ENCODE peak calls at places on chromosomes 2 and 18, in nine cellular contexts. B is astrocyte of the cerebellum; E is NCI-H774; I is AG10803; R is upper lobe of left lung; T is AG09319; D is nephron progenitor cell; Z is naive thymus-derived CD4-positive, alpha-beta T cell; L is activated CD8-positive, alpha-beta memory T cell treated with anti-CD3 and anti-CD28 coated beads for 24 hours. P is an unnamed sample.

GRCh38 chr2:217588266-217588665 is 414.5 kb downstream of the TNS1 start:
- DNase-seq in B (no peak), E (no peak), I (no peak), R (no peak), T (no peak), D (no peak), Z (no peak), L (no peak), P (no peak)

GRCh38 chr2:10305715-10306114 is 3.0 kb downstream of the HPCAL1 start:
- DNase-seq in B (no peak), E (no peak), I (no peak), R (peak), T (no peak), D (peak), Z (peak), L (no peak), P (no peak)

GRCh38 chr2:138421971-138422335 is 79.6 kb upstream of the SPOPL start:
- DNase-seq in B (peak), E (no peak), I (peak), R (peak), T (peak), D (no peak), Z (no peak), L (no peak), P (no peak)

GRCh38 chr2:106531676-106532075 is 44.5 kb downstream of the CD8B2 start:
- DNase-seq in B (no peak), E (no peak), I (no peak), R (no peak), T (no peak), D (no peak), Z (no peak), L (no peak), P (no peak)

GRCh38 chr2:70984576-70985282 is 6.3 kb downstream of the ANKRD53 start:
- DNase-seq in B (no peak), E (no peak), I (peak), R (peak), T (no peak), D (peak), Z (peak), L (peak), P (no peak)

GRCh38 chr18:32906506-32907214 is 133.8 kb upstream of the KLHL14 start:
- DNase-seq in B (no peak), E (no peak), I (no peak), R (no peak), T (no peak), D (no peak), Z (no peak), L (no peak), P (no peak)

GRCh38 chr2:203533696-203534471 is 1.2 kb downstream of the RAPH1 start:
- DNase-seq in B (peak), E (no peak), I (peak), R (no peak), T (no peak), D (peak), Z (peak), L (no peak), P (no peak)

GRCh38 chr2:147345246-147345645 is 499.6 kb upstream of the ACVR2A start:
- DNase-seq in B (no peak), E (no peak), I (peak), R (no peak), T (no peak), D (no peak), Z (no peak), L (no peak), P (no peak)

GRCh38 chr2:133411857-133412256 is 156.4 kb downstream of the NCKAP5 start:
- DNase-seq in B (no peak), E (no peak), I (no peak), R (no peak), T (no peak), D (peak), Z (no peak), L (no peak), P (peak)

GRCh38 chr2:236745420-236746210 is 176.0 kb downstream of the ACKR3 start:
- DNase-seq in B (peak), E (no peak), I (peak), R (no peak), T (peak), D (no peak), Z (no peak), L (no peak), P (no peak)

GRCh38 chr2:68553098-68553497 is 85.7 kb downstream of the APLF start:
- DNase-seq in B (no peak), E (no peak), I (no peak), R (no peak), T (no peak), D (no peak), Z (no peak), L (no peak), P (no peak)

GRCh38 chr2:127218843-127219715 is 1.0 kb downstream of the CYP27C1 start:
- DNase-seq in B (no peak), E (no peak), I (no peak), R (no peak), T (no peak), D (peak), Z (no peak), L (no peak), P (no peak)

GRCh38 chr2:128169933-128170709 is 79.1 kb downstream of the UGGT1 start:
- DNase-seq in B (no peak), E (no peak), I (no peak), R (no peak), T (no peak), D (no peak), Z (no peak), L (no peak), P (no peak)

GRCh38 chr2:30569991-30570390 is 122.9 kb downstream of the LCLAT1 start:
- DNase-seq in B (no peak), E (no peak), I (peak), R (no peak), T (no peak), D (no peak), Z (no peak), L (no peak), P (no peak)

GRCh38 chr2:163800889-163801498 is 65.2 kb upstream of the FIGN start:
- DNase-seq in B (peak), E (peak), I (peak), R (no peak), T (no peak), D (peak), Z (no peak), L (no peak), P (no peak)

GRCh38 chr2:16293871-16294270 is 353.5 kb downstream of the MYCN start:
- DNase-seq in B (no peak), E (no peak), I (no peak), R (no peak), T (no peak), D (no peak), Z (no peak), L (no peak), P (no peak)

GRCh38 chr2:12738112-12738485 is 21.4 kb downstream of the TRIB2 start:
- DNase-seq in B (peak), E (no peak), I (no peak), R (no peak), T (no peak), D (no peak), Z (no peak), L (no peak), P (no peak)

GRCh38 chr2:234681206-234681605 is 184.3 kb upstream of the ARL4C start:
- DNase-seq in B (no peak), E (no peak), I (no peak), R (no peak), T (no peak), D (no peak), Z (no peak), L (no peak), P (no peak)

P was measured in iPS DF 19.7.